ENCODE peak calls at places on chromosomes 5 and 9, in eight cellular contexts. X is A549, O is thyroid gland, C is pancreas, Y is IMR-90, S is Panc1, Q is left ventricle myocardium inferior, F is uterus. E is an unnamed sample.
A peak's percentile ranks its signal among the peaks of the same experiment; 100 is the strongest.

GRCh38 chr5:140725799-140726471 is 25.7 kb downstream of the ZMAT2 start:
- DNase-seq in O (peak; percentile 64), X (peak; percentile 90), Y (peak; percentile 94), F (peak; percentile 45), C (peak; percentile 82), S (peak; percentile 99), Q (no peak), E (peak; percentile 25)

GRCh38 chr5:157944077-157944633 is 85.2 kb upstream of the CLINT1 start:
- DNase-seq in Q (no peak), X (no peak), Y (no peak), O (no peak), S (no peak), C (no peak), F (no peak), E (no peak)

GRCh38 chr5:88955403-88955802 is 72.4 kb upstream of the MEF2C start:
- DNase-seq in C (no peak), X (no peak), Q (no peak), F (no peak), O (no peak), Y (no peak), S (no peak), E (no peak)

GRCh38 chr5:140295414-140295813 is 7.5 kb downstream of the PFDN1 start:
- DNase-seq in Y (peak; percentile 99), C (no peak), X (no peak), Q (no peak), O (peak; percentile 36), S (no peak), F (peak; percentile 71), E (peak; percentile 86)

GRCh38 chr5:136329791-136330190 is 35.6 kb downstream of the TRPC7 start:
- DNase-seq in O (no peak), X (no peak), Y (no peak), C (no peak), Q (no peak), F (no peak), S (no peak), E (no peak)

GRCh38 chr5:72234265-72234700 is 85.8 kb downstream of the MRPS27 start:
- DNase-seq in Y (peak; percentile 73), F (no peak), Q (no peak), O (no peak), C (no peak), S (no peak), X (no peak), E (no peak)

GRCh38 chr9:119009253-119009652 is 360.0 kb downstream of the BRINP1 start:
- DNase-seq in X (no peak), Y (no peak), Q (no peak), O (peak; percentile 26), S (peak; percentile 13), F (no peak), C (no peak), E (no peak)

GRCh38 chr9:6354072-6354686 is 26.0 kb downstream of the TPD52L3 start:
- DNase-seq in Y (peak; percentile 77), X (peak; percentile 77), S (peak; percentile 20), Q (no peak), O (no peak), C (no peak), F (no peak), E (peak; percentile 12)

GRCh38 chr5:179294891-179295777 is 50.1 kb downstream of the ADAMTS2 start:
- DNase-seq in X (no peak), O (no peak), Y (no peak), C (peak; percentile 33), S (no peak), F (no peak), Q (peak; percentile 22), E (peak; percentile 39)

GRCh38 chr5:41193462-41194166 is 19.7 kb downstream of the C6 start:
- DNase-seq in C (peak; percentile 98), X (no peak), Y (peak; percentile 49), Q (peak; percentile 99), F (peak; percentile 97), O (peak; percentile 92), S (no peak), E (peak; percentile 97)

GRCh38 chr5:41196197-41196596 is 17.1 kb downstream of the C6 start:
- DNase-seq in O (no peak), Y (peak; percentile 31), X (no peak), F (no peak), Q (no peak), S (no peak), C (no peak), E (no peak)

GRCh38 chr5:41195228-41195627 is 18.1 kb downstream of the C6 start:
- DNase-seq in O (no peak), X (no peak), C (no peak), F (no peak), S (no peak), Y (no peak), Q (no peak), E (no peak)

GRCh38 chr5:41191249-41191648 is 22.1 kb downstream of the C6 start:
- DNase-seq in C (no peak), O (no peak), F (no peak), Y (no peak), X (no peak), Q (no peak), S (no peak), E (no peak)

DNA sequence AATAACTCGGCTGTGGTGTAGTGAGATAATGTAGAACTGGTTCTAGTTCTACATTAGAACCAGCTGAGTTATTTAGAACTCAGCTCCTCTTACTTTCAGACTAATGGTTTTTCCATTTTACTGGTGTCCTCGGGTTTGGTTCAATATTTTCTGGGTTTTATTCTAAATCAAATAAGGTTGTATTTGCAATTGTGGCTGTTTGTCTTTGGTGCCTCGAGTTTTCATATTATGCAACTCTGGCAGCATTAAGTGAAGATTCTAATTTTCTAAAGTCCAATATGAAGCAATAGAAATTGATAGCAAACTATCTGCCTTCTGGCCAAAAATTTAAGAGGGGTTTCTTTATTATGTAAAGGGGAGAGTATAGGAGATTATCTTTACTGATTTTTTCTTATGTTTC is 19.0 kb downstream of the C6 start:
- DNase-seq in F (no peak), Q (no peak), X (no peak), S (no peak), O (no peak), C (no peak), Y (no peak), E (no peak)
- H3K27ac ChIP-seq in F (peak overlapping the region; percentile 66), Q (peak overlapping the region; percentile 90), X (no peak overlapping the region), S (no peak overlapping the region), O (peak overlapping the region; percentile 55), C (peak overlapping the region; percentile 47), Y (no peak overlapping the region), E (peak overlapping the region; percentile 50)

GRCh38 chr9:122126340-122127333 is 32.9 kb downstream of the NDUFA8 start:
- DNase-seq in S (no peak), Y (peak; percentile 51), Q (no peak), F (no peak), C (no peak), O (no peak), X (no peak), E (no peak)
- H3K4me3 ChIP-seq in S (peak overlapping the region; percentile 15), Y (no peak overlapping the region), Q (peak overlapping the region; percentile 60), F (no peak overlapping the region), C (peak overlapping the region; percentile 15), O (no peak overlapping the region), X (no peak overlapping the region), E (no peak overlapping the region)

GRCh38 chr9:127973169-127974001 is 7.4 kb downstream of the EEIG1 start:
- DNase-seq in Y (no peak), Q (peak; percentile 46), O (peak; percentile 83), X (no peak), F (no peak), C (peak; percentile 97), S (no peak), E (peak; percentile 19)
- TF ChIP-seq CTCF in Y (no peak), Q (peak; percentile 28), O (no peak), X (no peak), F (no peak), C (no peak), S (no peak), E (no peak)

GRCh38 chr9:35490155-35490909 is 421 bp downstream of the RUSC2 start:
- DNase-seq in S (no peak), F (peak; percentile 62), O (peak; percentile 42), Y (no peak), C (peak; percentile 76), X (peak; percentile 53), Q (peak; percentile 29), E (peak; percentile 43)
- H3K27ac ChIP-seq in S (peak overlapping the region; percentile 99), F (peak overlapping the region; percentile 95), O (peak overlapping the region; percentile 97), Y (peak overlapping the region; percentile 96), C (peak overlapping the region; percentile 89), X (peak overlapping the region; percentile 96), Q (peak overlapping the region; percentile 93), E (peak overlapping the region; percentile 96)

GRCh38 chr5:28156981-28157380 is 1118.6 kb upstream of the CDH9 start:
- DNase-seq in S (no peak), Y (no peak), Q (no peak), O (no peak), F (no peak), X (no peak), C (no peak), E (no peak)
- H3K4me3 ChIP-seq in S (no peak overlapping the region), Y (no peak overlapping the region), Q (no peak overlapping the region), O (no peak overlapping the region), F (no peak overlapping the region), X (no peak overlapping the region), C (no peak overlapping the region), E (no peak overlapping the region)

DNA sequence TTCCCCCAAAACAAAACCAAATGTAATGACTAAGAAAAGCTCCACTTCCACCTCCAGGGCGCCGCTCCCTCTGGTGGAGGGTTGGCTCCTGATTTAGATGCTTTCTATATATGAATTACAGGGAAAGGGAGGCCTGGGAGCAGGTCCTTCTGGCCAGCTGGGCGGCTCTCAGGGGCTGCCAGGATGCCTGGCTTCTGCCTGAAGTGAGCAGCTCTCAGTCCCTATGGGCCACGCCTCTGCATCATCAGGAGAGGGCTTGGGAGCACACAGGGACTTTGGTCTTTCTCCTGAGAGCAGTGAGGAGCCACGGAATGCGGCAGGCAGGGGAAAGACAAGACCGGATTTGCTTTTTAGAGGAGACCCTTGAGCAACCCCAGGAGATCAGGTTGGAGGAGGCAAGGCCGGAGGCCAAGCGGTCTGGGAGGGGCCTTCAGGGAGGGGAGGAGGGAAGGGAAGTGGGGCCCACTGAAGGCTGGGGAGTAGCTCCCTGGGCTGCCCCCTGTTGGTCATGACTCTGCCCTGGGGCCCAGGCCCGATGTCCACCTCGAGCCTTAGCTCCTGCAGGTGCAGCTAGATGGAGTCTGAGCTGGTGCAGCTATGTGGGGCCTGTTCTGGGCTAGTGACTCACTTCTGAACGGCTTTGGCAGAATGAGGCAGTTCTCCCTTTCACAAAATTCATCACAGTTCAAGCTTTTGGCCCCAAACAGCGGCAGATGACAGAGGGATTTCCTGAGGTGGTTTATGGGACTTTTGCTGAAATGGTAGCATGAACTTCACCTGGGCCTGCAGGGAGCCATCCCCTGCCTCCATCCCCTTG is 11.3 kb upstream of the GRHPR start:
- DNase-seq in S (no peak), C (peak; percentile 71), Y (peak; percentile 15), X (no peak), F (no peak), O (no peak), Q (no peak), E (no peak)
- TF ChIP-seq CTCF in S (no peak), C (no peak), Y (peak; percentile 48), X (peak; percentile 13), F (no peak), O (no peak), Q (peak; percentile 13), E (no peak)

E was measured in heart right ventricle.